ENCODE peak calls at places on chromosome 3, in five cellular contexts. One of them, this sample, is unnamed.
A peak's percentile ranks its signal among the peaks of the same experiment; 100 is the strongest.

GRCh38 chr3:48507256-48508061 is 3.5 kb upstream of the SHISA5 start:
- DNase-seq in hippocampal formation: peak; percentile 15
- DNase-seq in NCI-H774: no peak
- DNase-seq in stimulated activated naive CD4-positive, alpha-beta T cell: peak; percentile 51
- DNase-seq in SW480: peak; percentile 84
- DNase-seq in this sample: peak; percentile 80

GRCh38 chr3:11155341-11156025 is 1.2 kb downstream of the HRH1 start:
- DNase-seq in stimulated activated naive CD4-positive, alpha-beta T cell: no peak
- DNase-seq in SW480: peak; percentile 63
- DNase-seq in hippocampal formation: peak; percentile 46
- DNase-seq in NCI-H774: no peak
- DNase-seq in this sample: peak; percentile 79

GRCh38 chr3:49747792-49748480 is 24.2 kb upstream of the GMPPB start:
- DNase-seq in stimulated activated naive CD4-positive, alpha-beta T cell: no peak
- DNase-seq in SW480: no peak
- DNase-seq in hippocampal formation: no peak
- DNase-seq in NCI-H774: no peak
- DNase-seq in this sample: no peak

GRCh38 chr3:9384141-9384828 is 13.1 kb upstream of the SETD5 start:
- DNase-seq in SW480: no peak
- DNase-seq in stimulated activated naive CD4-positive, alpha-beta T cell: no peak
- DNase-seq in NCI-H774: no peak
- DNase-seq in hippocampal formation: no peak
- DNase-seq in this sample: no peak

GRCh38 chr3:71466483-71466882 is 117.0 kb downstream of the FOXP1 start:
- DNase-seq in hippocampal formation: no peak
- DNase-seq in NCI-H774: no peak
- DNase-seq in stimulated activated naive CD4-positive, alpha-beta T cell: no peak
- DNase-seq in SW480: no peak
- DNase-seq in this sample: no peak

GRCh38 chr3:63290686-63291085 is 12.6 kb downstream of the SYNPR start:
- DNase-seq in hippocampal formation: no peak
- DNase-seq in SW480: no peak
- DNase-seq in stimulated activated naive CD4-positive, alpha-beta T cell: no peak
- DNase-seq in NCI-H774: no peak
- DNase-seq in this sample: no peak

GRCh38 chr3:48013288-48013980 is 2.8 kb downstream of the MAP4 start:
- DNase-seq in stimulated activated naive CD4-positive, alpha-beta T cell: no peak
- DNase-seq in NCI-H774: no peak
- DNase-seq in SW480: peak; percentile 66
- DNase-seq in hippocampal formation: no peak
- DNase-seq in this sample: no peak

GRCh38 chr3:178777718-178778411 is 241.6 kb downstream of the KCNMB2 start:
- DNase-seq in hippocampal formation: no peak
- DNase-seq in NCI-H774: peak; percentile 31
- DNase-seq in stimulated activated naive CD4-positive, alpha-beta T cell: no peak
- DNase-seq in SW480: no peak
- DNase-seq in this sample: no peak

GRCh38 chr3:38139191-38139590 is 730 bp downstream of the MYD88 start:
- DNase-seq in stimulated activated naive CD4-positive, alpha-beta T cell: no peak
- DNase-seq in hippocampal formation: no peak
- DNase-seq in SW480: no peak
- DNase-seq in NCI-H774: no peak
- DNase-seq in this sample: no peak

GRCh38 chr3:117557469-117557868 is 847.9 kb downstream of the TUSC7 start:
- DNase-seq in stimulated activated naive CD4-positive, alpha-beta T cell: no peak
- DNase-seq in SW480: no peak
- DNase-seq in NCI-H774: peak; percentile 35
- DNase-seq in hippocampal formation: no peak
- DNase-seq in this sample: no peak

GRCh38 chr3:127254730-127255129 is 33.1 kb downstream of the PRR20G start:
- DNase-seq in NCI-H774: no peak
- DNase-seq in stimulated activated naive CD4-positive, alpha-beta T cell: no peak
- DNase-seq in SW480: peak; percentile 50
- DNase-seq in hippocampal formation: no peak
- DNase-seq in this sample: peak; percentile 39

GRCh38 chr3:4828279-4829030 is 150.8 kb upstream of the BHLHE40 start:
- DNase-seq in hippocampal formation: no peak
- DNase-seq in NCI-H774: no peak
- DNase-seq in stimulated activated naive CD4-positive, alpha-beta T cell: no peak
- DNase-seq in SW480: peak; percentile 64
- DNase-seq in this sample: no peak

This sample was measured in ecto neural progenitor cell.